ENCODE peak calls at places on chromosomes 5 and 9, in four cellular contexts. J, V, M and D are unnamed samples. For H3K9me3, the result is how much of the 10 kb centered on the place peaks cover.

GRCh38 chr5:4275232-4275631 is 679.6 kb downstream of the IRX1 start:
- DNase-seq in J (no peak), V (no peak), M (no peak), D (no peak)

GRCh38 chr5:39158127-39158593 is 61.2 kb downstream of the FYB1 start:
- DNase-seq in J (no peak), V (no peak), M (no peak), D (peak)

GRCh38 chr5:6435356-6435755 is 13.3 kb upstream of the UBE2QL1 start:
- DNase-seq in J (no peak), V (no peak), M (no peak), D (no peak)

GRCh38 chr5:78569441-78569840 is 79.1 kb downstream of the LHFPL2 start:
- DNase-seq in J (peak), V (peak), M (peak), D (peak)

GRCh38 chr9:136821333-136822031 is 13.7 kb downstream of the RABL6 start:
- DNase-seq in J (no peak), V (peak), M (no peak), D (peak)

GRCh38 chr5:106397700-106398099 is 1273.0 kb downstream of the EFNA5 start:
- DNase-seq in J (peak), V (peak), M (peak), D (no peak)

GRCh38 chr9:100774962-100775361 is 197.1 kb downstream of the CAVIN4 start:
- DNase-seq in J (no peak), V (no peak), M (no peak), D (no peak)

GRCh38 chr5:172166030-172166429 is 22.0 kb downstream of the STK10 start:
- DNase-seq in J (no peak), V (no peak), M (no peak), D (no peak)

GRCh38 chr9:124281934-124282351 is 24.2 kb downstream of the NEK6 start:
- DNase-seq in J (no peak), V (peak), M (no peak), D (no peak)

GRCh38 chr5:126198509-126198908 is 224.7 kb upstream of the GRAMD2B start:
- DNase-seq in J (no peak), V (no peak), M (no peak), D (no peak)

GRCh38 chr9:127525426-127526188 is 74.3 kb downstream of the LRSAM1 start:
- DNase-seq in J (peak), V (no peak), M (peak), D (no peak)

GRCh38 chr5:125476888-125477585 is 730.6 kb upstream of the ZNF608 start:
- DNase-seq in J (peak), V (peak), M (peak), D (no peak)

GRCh38 chr9:128917151-128917849 is 3.5 kb upstream of the PHYHD1 start:
- DNase-seq in J (peak), V (peak), M (peak), D (peak)

GRCh38 chr5:44862808-44863207 is 54.1 kb downstream of the MRPS30 start:
- DNase-seq in J (peak), V (peak), M (peak), D (no peak)

GRCh38 chr9:112884086-112884485 is 6.6 kb downstream of the SLC46A2 start:
- DNase-seq in J (peak), V (peak), M (no peak), D (no peak)

GRCh38 chr9:135211524-135211890 is 124.0 kb downstream of the OLFM1 start:
- DNase-seq in J (no peak), V (no peak), M (no peak), D (peak)

GRCh38 chr5:157511656-157512644 is 51.9 kb downstream of the NIPAL4 start:
- DNase-seq in J (peak), V (peak), M (peak), D (peak)

GRCh38 chr9:114078781-114079156 is 669 bp upstream of the AMBP start:
- DNase-seq in J (no peak), V (no peak), M (no peak), D (peak)

GRCh38 chr5:168578506-168579205 is 512 bp downstream of the PANK3 start:
- DNase-seq in J (no peak), V (no peak), M (no peak), D (no peak)

GRCh38 chr5:172362755-172363154 is 79.2 kb upstream of the UBTD2 start:
- DNase-seq in J (peak), V (no peak), M (no peak), D (no peak)

GRCh38 chr9:134227451-134228411 is 63.4 kb upstream of the RNU6ATAC start:
- DNase-seq in J (no peak), V (no peak), M (no peak), D (peak)

GRCh38 chr5:56037531-56038010 is 42.8 kb upstream of the IL6ST start:
- DNase-seq in J (no peak), V (no peak), M (no peak), D (no peak)

GRCh38 chr5:138623053-138623452 is 47.9 kb upstream of the HSPA9 start:
- DNase-seq in J (no peak), V (peak), M (peak), D (no peak)

DNA sequence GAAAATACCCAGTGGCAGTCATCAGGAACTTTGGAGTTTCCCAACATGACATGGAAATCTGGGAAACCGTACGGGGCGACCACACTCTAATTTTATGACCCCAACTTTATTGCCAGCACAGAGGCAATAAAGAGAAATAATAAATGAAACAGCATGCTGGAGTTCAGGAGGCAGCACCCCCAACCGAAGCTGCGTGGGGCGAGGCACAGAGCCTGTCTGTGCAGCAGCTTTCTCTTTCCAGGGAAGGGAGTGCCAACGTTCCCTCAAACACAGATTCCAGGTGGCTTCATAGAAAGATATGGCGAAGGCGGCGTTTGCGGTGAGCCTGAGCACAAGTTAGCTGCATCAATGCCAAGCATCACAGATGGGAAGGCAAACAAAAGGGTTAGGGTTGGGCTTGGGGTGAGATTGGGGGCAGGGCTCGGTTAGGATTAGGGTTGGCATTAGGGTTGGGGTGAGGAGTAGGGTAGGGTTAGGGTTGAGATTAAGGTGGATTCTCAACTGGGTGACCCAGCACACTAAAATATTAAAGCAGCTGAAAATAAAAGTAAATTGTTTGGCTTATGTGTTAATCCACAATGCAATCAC is 114.8 kb downstream of the HSD17B3 start:
- DNase-seq in J (no peak), V (no peak), M (no peak), D (no peak)
- H3K9me3 ChIP-seq in J (under half), V (under half), M (under half), D (under half)

GRCh38 chr9:121296213-121297127 is 28.5 kb downstream of the GSN start:
- DNase-seq in J (no peak), V (no peak), M (no peak), D (no peak)

GRCh38 chr9:121297414-121297813 is 29.5 kb downstream of the GSN start:
- DNase-seq in J (no peak), V (no peak), M (no peak), D (no peak)

GRCh38 chr9:121294866-121295661 is 27.1 kb downstream of the GSN start:
- DNase-seq in J (no peak), V (no peak), M (peak), D (peak)

GRCh38 chr9:121294181-121294743 is 26.3 kb downstream of the GSN start:
- DNase-seq in J (no peak), V (no peak), M (no peak), D (peak)

GRCh38 chr9:121295662-121296191 is 27.8 kb downstream of the GSN start:
- DNase-seq in J (no peak), V (no peak), M (no peak), D (no peak)
- H3K9ac ChIP-seq in J (no peak), V (no peak), M (peak), D (peak)

GRCh38 chr5:145585-146323 is 45.5 kb upstream of the LRRC14B start:
- DNase-seq in J (no peak), V (no peak), M (no peak), D (no peak)

GRCh38 chr5:147751-148150 is 43.5 kb upstream of the LRRC14B start:
- DNase-seq in J (no peak), V (no peak), M (no peak), D (no peak)

GRCh38 chr5:142246-142810 is 49.0 kb upstream of the LRRC14B start:
- DNase-seq in J (no peak), V (no peak), M (no peak), D (no peak)

GRCh38 chr5:143041-143440 is 48.3 kb upstream of the LRRC14B start:
- DNase-seq in J (no peak), V (no peak), M (no peak), D (no peak)

GRCh38 chr5:144941-145340 is 46.4 kb upstream of the LRRC14B start:
- DNase-seq in J (no peak), V (no peak), M (no peak), D (peak)
- H3K4me3 ChIP-seq in J (no peak), V (no peak), M (no peak), D (no peak)

GRCh38 chr9:5643005-5643624 is 14.2 kb downstream of the RIC1 start:
- DNase-seq in J (peak), V (peak), M (no peak), D (no peak)
- H3K9me3 ChIP-seq in J (under half), V (under half), M (under half), D (under half)

GRCh38 chr9:99062549-99062948 is 42.4 kb upstream of the TGFBR1 start:
- DNase-seq in J (no peak), V (no peak), M (no peak), D (no peak)

GRCh38 chr9:99063522-99063921 is 41.4 kb upstream of the TGFBR1 start:
- DNase-seq in J (no peak), V (no peak), M (no peak), D (no peak)

GRCh38 chr9:99057665-99058625 is 47.0 kb upstream of the TGFBR1 start:
- DNase-seq in J (peak), V (peak), M (no peak), D (no peak)

GRCh38 chr9:99059074-99059894 is 45.6 kb upstream of the TGFBR1 start:
- DNase-seq in J (no peak), V (no peak), M (no peak), D (no peak)

GRCh38 chr9:99060621-99061020 is 44.3 kb upstream of the TGFBR1 start:
- DNase-seq in J (no peak), V (no peak), M (no peak), D (no peak)
- H3K9ac ChIP-seq in J (no peak), V (no peak), M (no peak), D (no peak)

GRCh38 chr5:143525176-143525575 is 121.7 kb upstream of the NR3C1 start:
- DNase-seq in J (no peak), V (no peak), M (no peak), D (no peak)

GRCh38 chr5:143527808-143528207 is 124.3 kb upstream of the NR3C1 start:
- DNase-seq in J (peak), V (peak), M (no peak), D (no peak)

GRCh38 chr5:143521891-143522290 is 118.4 kb upstream of the NR3C1 start:
- DNase-seq in J (no peak), V (no peak), M (no peak), D (no peak)

GRCh38 chr5:143524338-143524929 is 120.9 kb upstream of the NR3C1 start:
- DNase-seq in J (peak), V (no peak), M (peak), D (no peak)
- H3K4me3 ChIP-seq in J (no peak), V (no peak), M (no peak), D (no peak)

GRCh38 chr5:2897276-2897990 is 146.0 kb upstream of the IRX2 start:
- DNase-seq in J (no peak), V (no peak), M (no peak), D (no peak)

GRCh38 chr5:2896371-2897275 is 145.1 kb upstream of the IRX2 start:
- DNase-seq in J (no peak), V (no peak), M (no peak), D (no peak)

GRCh38 chr5:2895876-2896275 is 144.4 kb upstream of the IRX2 start:
- DNase-seq in J (no peak), V (no peak), M (no peak), D (no peak)

GRCh38 chr5:2894347-2895135 is 143.1 kb upstream of the IRX2 start:
- DNase-seq in J (no peak), V (no peak), M (no peak), D (no peak)

DNA sequence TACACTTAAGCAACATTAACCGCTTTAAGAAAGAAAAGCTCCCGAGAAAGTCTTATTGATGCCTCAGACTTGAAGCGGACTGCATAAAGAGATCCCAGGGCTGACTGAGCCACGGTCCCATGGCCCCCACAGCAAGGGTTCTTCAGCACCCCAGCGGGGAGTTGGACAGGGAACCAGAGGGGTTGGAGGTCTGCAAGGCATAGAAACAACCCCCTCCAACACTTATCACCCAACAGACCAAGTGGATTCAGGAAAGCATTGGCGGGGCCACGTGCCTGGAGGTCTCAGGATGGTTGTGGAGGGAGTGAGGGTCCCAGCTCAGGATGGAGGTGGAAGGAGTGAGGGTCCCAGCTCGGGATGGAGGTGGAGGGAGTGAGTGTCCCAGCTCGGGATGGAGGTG is 143.7 kb upstream of the IRX2 start:
- DNase-seq in J (no peak), V (no peak), M (no peak), D (no peak)
- H3K9me3 ChIP-seq in J (under half), V (under half), M (under half), D (under half)

DNA sequence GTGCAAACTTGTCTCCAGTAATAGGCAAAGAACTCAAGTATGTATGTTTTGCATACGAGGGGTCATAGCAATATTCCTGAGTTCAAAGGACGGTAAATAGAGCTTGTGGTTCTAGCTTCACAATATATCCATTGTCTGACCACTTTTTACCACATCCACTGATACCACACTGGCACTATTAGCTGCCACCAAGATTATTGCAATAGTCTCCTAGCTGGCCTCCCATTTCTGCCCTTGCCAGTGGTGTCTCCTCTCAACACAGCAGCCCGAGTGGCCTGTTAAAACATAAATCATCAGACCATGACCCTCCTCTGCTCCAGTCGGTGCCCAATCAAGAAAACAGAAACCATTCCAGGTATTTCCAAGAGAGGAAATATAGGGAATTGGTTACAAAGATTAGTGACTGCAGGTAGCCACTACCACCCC is 17.0 kb downstream of the GRXCR2 start:
- DNase-seq in J (no peak), V (no peak), M (no peak), D (no peak)
- H3K9ac ChIP-seq in J (peak), V (peak), M (no peak), D (peak)

GRCh38 chr5:149881069-149881622 is 63.4 kb downstream of the PDE6A start:
- DNase-seq in J (no peak), V (no peak), M (no peak), D (no peak)
- H3K4me3 ChIP-seq in J (no peak), V (no peak), M (no peak), D (no peak)